ENCODE peak calls at places on chromosomes 2 and 18, in seven cellular contexts. A, R, P, H, D, G and O are unnamed samples.

GRCh38 chr2:174693344-174693743 is 70.9 kb downstream of the CHRNA1 start:
- DNase-seq in H (no peak), P (no peak), G (no peak), D (no peak), R (no peak), A (no peak), O (no peak)

GRCh38 chr18:48785091-48785614 is 165.6 kb downstream of the SMAD7 start:
- DNase-seq in P (no peak), A (peak; percentile 95), D (peak; percentile 50), G (no peak), R (no peak), H (peak; percentile 60), O (no peak)

GRCh38 chr2:9474361-9475117 is at the start of gene IAH1:
- DNase-seq in R (peak; percentile 40), P (no peak), D (peak; percentile 83), G (no peak), H (peak; percentile 63), A (peak; percentile 73), O (no peak)

GRCh38 chr18:8174758-8175157 is 434.5 kb upstream of the RAB12 start:
- DNase-seq in R (no peak), P (no peak), H (no peak), G (no peak), A (no peak), D (no peak), O (no peak)

GRCh38 chr2:189302274-189302948 is 122.8 kb upstream of the COL5A2 start:
- DNase-seq in P (no peak), D (no peak), H (no peak), R (no peak), G (peak; percentile 5), A (peak; percentile 25), O (no peak)

GRCh38 chr18:69785466-69785865 is 162.2 kb downstream of the CD226 start:
- DNase-seq in P (no peak), H (no peak), G (no peak), D (no peak), R (peak; percentile 50), A (no peak), O (no peak)

GRCh38 chr2:197934926-197935274 is 130.5 kb downstream of the PLCL1 start:
- DNase-seq in H (no peak), R (no peak), A (no peak), D (no peak), G (no peak), P (no peak), O (no peak)

GRCh38 chr2:185990861-185991525 is 252.4 kb downstream of the FSIP2 start:
- DNase-seq in H (no peak), R (no peak), D (no peak), P (no peak), A (no peak), G (peak; percentile 59), O (no peak)

GRCh38 chr2:79223539-79223938 is 64.0 kb upstream of the REG3A start:
- DNase-seq in A (no peak), H (no peak), G (no peak), R (no peak), D (no peak), P (no peak), O (no peak)

GRCh38 chr2:16665746-16666452 is at the start of gene CYRIA:
- DNase-seq in H (peak; percentile 79), R (peak; percentile 20), G (no peak), P (no peak), D (peak; percentile 86), A (peak; percentile 57), O (no peak)

GRCh38 chr2:147934881-147935280 is 85.7 kb downstream of the ORC4 start:
- DNase-seq in H (no peak), P (no peak), G (no peak), D (no peak), R (no peak), A (no peak), O (no peak)
- TF ChIP-seq CTCF in H (no peak), P (no peak), G (no peak), D (no peak), R (no peak), A (no peak), O (no peak)

GRCh38 chr2:108594982-108595464 is 60.8 kb downstream of the LIMS1 start:
- DNase-seq in G (peak; percentile 64), P (peak; percentile 91), H (no peak), R (peak; percentile 92), A (peak; percentile 78), D (no peak), O (no peak)
- H3K4me3 ChIP-seq in G (no peak overlapping the region), P (no peak overlapping the region), H (no peak overlapping the region), R (no peak overlapping the region), A (peak overlapping the region; percentile 9), D (no peak overlapping the region), O (no peak overlapping the region)

GRCh38 chr2:205323929-205324328 is 358.4 kb upstream of the NRP2 start:
- DNase-seq in R (peak; percentile 30), A (peak; percentile 10), P (no peak), H (no peak), D (no peak), G (no peak), O (no peak)
- TF ChIP-seq CTCF in R (peak; percentile 59), A (peak; percentile 37), P (peak; percentile 38), H (peak; percentile 20), D (no peak), G (no peak), O (peak; percentile 54)

GRCh38 chr2:176127769-176128072 is 1.8 kb upstream of the HOXD8 start:
- DNase-seq in A (no peak), D (no peak), G (no peak), P (no peak), H (no peak), R (no peak), O (no peak)
- H3K4me3 ChIP-seq in A (no peak overlapping the region), D (peak overlapping the region; percentile 84), G (no peak overlapping the region), P (no peak overlapping the region), H (no peak overlapping the region), R (no peak overlapping the region), O (no peak overlapping the region)

DNA sequence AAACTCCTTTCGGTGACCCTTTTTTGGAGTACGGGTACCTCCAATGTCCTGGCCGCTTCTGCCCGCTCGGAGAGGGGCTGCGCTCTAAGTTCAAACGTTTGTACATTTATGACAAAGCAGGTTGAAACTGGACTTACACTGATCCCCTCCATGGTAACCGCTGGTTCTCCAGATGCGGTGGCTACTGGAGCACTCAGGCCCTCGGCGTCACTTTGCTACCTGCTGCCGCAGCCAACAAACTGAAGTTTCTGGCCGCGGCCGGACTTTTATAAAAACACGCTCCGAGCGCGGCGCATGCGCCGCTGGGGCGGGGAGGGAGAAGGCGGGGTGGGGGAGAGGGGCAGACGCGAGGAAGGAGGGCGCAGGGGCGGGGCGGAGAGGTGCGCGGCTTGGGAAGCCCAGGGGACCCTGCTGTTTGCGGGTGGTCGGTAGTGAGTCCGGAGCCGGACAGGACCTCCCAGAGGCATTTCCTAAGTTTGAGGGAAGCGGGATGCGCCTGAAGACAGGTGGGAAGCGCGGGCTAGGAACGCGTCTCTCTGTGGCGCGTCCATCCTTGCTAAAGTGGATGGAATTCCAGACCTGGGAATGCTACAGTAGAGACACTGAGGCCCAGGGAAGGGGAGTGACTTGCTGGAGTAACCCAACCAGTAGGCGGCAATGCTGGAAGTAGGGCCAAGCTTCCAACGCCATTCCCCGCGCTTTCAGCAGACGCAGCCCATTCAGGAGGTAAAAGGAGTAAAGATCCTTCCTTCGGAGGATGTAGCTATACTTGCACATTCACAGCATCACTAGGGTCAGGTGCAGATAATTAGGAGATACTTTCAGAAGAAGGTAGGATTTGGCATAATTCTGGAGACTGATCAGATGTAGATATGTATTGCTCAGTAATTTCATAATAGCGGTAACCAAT is at the start of gene CXCR4:
- DNase-seq in H (peak; percentile 86), P (no peak), A (peak; percentile 77), R (peak; percentile 26), G (no peak), D (peak; percentile 79), O (no peak)
- TF ChIP-seq CTCF in H (no peak), P (peak; percentile 19), A (no peak), R (peak; percentile 13), G (no peak), D (peak; percentile 2), O (no peak)

GRCh38 chr2:110216803-110217202 is 4.5 kb upstream of the MTLN start:
- DNase-seq in R (no peak), D (no peak), A (no peak), P (no peak), G (no peak), H (no peak), O (no peak)

GRCh38 chr2:110216199-110216598 is 3.9 kb upstream of the MTLN start:
- DNase-seq in D (no peak), P (no peak), G (no peak), H (no peak), R (no peak), A (no peak), O (no peak)

GRCh38 chr2:110215566-110216158 is 3.3 kb upstream of the MTLN start:
- DNase-seq in P (no peak), R (no peak), G (no peak), D (no peak), H (no peak), A (no peak), O (no peak)

DNA sequence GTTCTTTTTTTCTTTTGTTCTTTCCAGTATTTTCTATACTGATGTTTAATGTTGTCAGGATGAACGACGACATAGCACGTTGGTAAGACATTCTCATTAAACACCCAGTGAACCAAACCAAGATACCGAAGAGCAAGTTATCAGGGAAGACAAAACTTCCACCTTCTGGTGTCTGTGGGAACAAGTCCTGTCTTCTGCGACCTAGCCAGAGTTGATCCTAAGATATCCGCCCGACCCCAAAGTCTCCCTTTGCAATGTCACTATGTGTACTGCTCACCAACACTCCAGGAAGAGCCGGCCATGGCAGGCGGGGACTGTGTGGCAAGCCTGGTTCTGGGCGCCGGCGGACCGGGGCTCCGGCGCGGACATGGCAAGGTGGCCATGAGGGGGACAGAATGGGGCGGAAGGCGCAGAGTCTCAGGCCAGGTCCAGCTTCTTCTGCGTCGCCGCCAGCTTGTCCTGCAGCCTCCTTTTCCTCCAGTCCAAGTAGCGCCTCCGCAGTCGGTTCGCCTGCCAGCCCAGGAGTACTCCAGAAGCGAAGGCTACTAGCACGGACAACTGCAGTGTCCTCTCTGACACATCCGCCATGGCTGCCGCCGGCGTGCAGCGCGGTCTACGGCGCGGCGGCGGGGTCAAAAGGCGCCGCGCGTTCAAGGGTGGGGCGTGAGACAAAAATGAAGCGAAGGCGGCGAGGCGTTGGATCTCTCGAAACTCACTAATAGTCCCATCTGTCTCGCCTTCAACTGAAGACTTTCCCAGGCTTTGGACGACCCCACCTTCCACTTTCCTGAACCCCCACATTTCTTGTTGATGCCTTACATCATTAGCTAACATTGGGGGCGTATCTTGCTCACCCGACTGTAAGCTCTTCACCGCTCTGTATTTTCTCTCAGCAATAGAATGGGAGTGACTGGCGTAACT is at the start of gene MTLN:
- DNase-seq in A (peak; percentile 83), D (peak; percentile 86), R (peak; percentile 69), H (peak; percentile 67), P (no peak), G (peak; percentile 37), O (no peak)
- H3K4me3 ChIP-seq in A (peak within 1 kb of the TSS; percentile 97), D (peak within 1 kb of the TSS; percentile 81), R (peak within 1 kb of the TSS; percentile 65), H (peak within 1 kb of the TSS; percentile 91), P (peak within 1 kb of the TSS; percentile 79), G (peak within 1 kb of the TSS; percentile 68), O (peak within 1 kb of the TSS; percentile 52)

DNA sequence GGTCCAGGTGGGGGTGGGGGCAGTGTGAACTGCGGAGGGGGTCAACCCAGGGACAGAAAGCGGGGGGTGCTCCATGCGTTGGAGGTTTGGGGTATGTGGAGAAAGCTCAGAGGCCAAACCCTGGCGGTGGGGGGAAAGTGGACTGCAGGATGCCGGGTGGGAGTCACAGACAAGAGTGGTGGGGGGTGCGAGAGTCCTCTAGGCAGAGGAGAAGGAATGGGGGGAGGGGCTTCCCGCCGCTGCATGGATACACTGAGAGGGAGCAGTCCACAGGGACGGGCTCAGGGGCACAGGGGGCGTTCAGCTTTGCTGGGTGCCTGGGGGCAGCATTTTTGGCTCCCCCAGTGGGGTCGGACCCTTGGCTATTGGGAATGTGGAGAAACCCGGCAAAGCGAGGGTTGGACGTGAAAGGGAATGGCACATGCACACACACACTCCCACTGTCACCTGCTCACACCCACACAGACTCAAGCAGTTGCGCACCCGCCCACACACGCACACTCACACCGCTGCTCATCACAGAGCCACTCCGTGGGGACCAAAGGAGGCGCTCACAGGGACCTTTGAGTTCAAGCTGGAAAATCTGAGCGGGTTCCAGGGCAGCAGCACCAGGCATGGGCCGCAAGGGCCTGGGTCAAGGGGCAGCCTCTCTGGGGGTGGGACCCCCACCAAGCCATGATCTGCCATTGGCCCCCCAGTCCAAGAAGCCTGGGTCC is 7.7 kb downstream of the GBX2 start:
- DNase-seq in A (no peak), G (no peak), D (no peak), H (no peak), P (no peak), R (no peak), O (no peak)
- TF ChIP-seq CTCF in A (no peak), G (no peak), D (no peak), H (no peak), P (no peak), R (no peak), O (no peak)